ENCODE peak calls at places on chromosomes 3 and 15, in six cellular contexts. C is frontal cortex, R is HT1080, W is neural crest cell, K is AG20443, X is hypothalamus. G is an unnamed sample.

GRCh38 chr15:42964476-42964875 is 43.9 kb upstream of the TTBK2 start:
- DNase-seq in C (no peak), R (no peak), W (no peak), K (no peak), X (no peak), G (no peak)

GRCh38 chr3:194617827-194618226 is 15.4 kb downstream of the TMEM44 start:
- DNase-seq in C (no peak), R (no peak), W (no peak), K (no peak), X (no peak), G (no peak)

GRCh38 chr3:177812492-177812891 is 615.2 kb upstream of the TBL1XR1 start:
- DNase-seq in C (no peak), R (no peak), W (no peak), K (no peak), X (no peak), G (no peak)

GRCh38 chr3:150930839-150931238 is 25.6 kb upstream of the MINDY4B start:
- DNase-seq in C (no peak), R (no peak), W (no peak), K (no peak), X (no peak), G (no peak)

GRCh38 chr15:67177750-67178149 is 76.7 kb downstream of the AAGAB start:
- DNase-seq in C (no peak), R (no peak), W (no peak), K (peak), X (no peak), G (no peak)

GRCh38 chr15:29822100-29822684 is at the start of gene TJP1:
- DNase-seq in C (peak), R (peak), W (peak), K (peak), X (peak), G (peak)

GRCh38 chr15:77617507-77618285 is 15.0 kb downstream of the LINGO1 start:
- DNase-seq in C (no peak), R (no peak), W (no peak), K (no peak), X (no peak), G (no peak)

GRCh38 chr3:160180581-160181216 is 44.5 kb upstream of the C3orf80 start:
- DNase-seq in C (no peak), R (peak), W (no peak), K (peak), X (no peak), G (no peak)

GRCh38 chr15:85860394-85861161 is 65.9 kb upstream of the KLHL25 start:
- DNase-seq in C (no peak), R (no peak), W (no peak), K (no peak), X (no peak), G (no peak)

GRCh38 chr3:186617038-186617934 is 4.4 kb downstream of the AHSG start:
- DNase-seq in C (peak), R (peak), W (peak), K (peak), X (peak), G (peak)

GRCh38 chr3:132347095-132347494 is 29.9 kb downstream of the ACP3 start:
- DNase-seq in C (no peak), R (peak), W (no peak), K (peak), X (no peak), G (peak)

GRCh38 chr3:128274837-128275236 is 121.6 kb downstream of the EEFSEC start:
- DNase-seq in C (no peak), R (peak), W (no peak), K (peak), X (no peak), G (no peak)

GRCh38 chr3:191263365-191263764 is 64.3 kb downstream of the OSTN start:
- DNase-seq in C (no peak), R (peak), W (no peak), K (no peak), X (no peak), G (no peak)

G was measured in hippocampal formation.